ENCODE peak calls at places on chromosomes 5 and 9, in seven cellular contexts. One of them, this sample, is unnamed.

GRCh38 chr9:6086006-6086655 is 70.7 kb upstream of the RANBP6 start:
- DNase-seq in tibial artery: no peak
- DNase-seq in HS-27A: no peak
- DNase-seq in fibroblast of lung: peak; percentile 31
- DNase-seq in amniotic stem cell: no peak
- DNase-seq in adipocyte: no peak
- DNase-seq in naive B cell: no peak
- DNase-seq in this sample: no peak

GRCh38 chr5:166286832-166287231 is 2004.6 kb upstream of the WWC1 start:
- DNase-seq in amniotic stem cell: no peak
- DNase-seq in tibial artery: no peak
- DNase-seq in adipocyte: no peak
- DNase-seq in fibroblast of lung: no peak
- DNase-seq in HS-27A: no peak
- DNase-seq in naive B cell: no peak
- DNase-seq in this sample: no peak

GRCh38 chr5:25649628-25650265 is 1005.0 kb upstream of the CDH10 start:
- DNase-seq in HS-27A: no peak
- DNase-seq in tibial artery: no peak
- DNase-seq in amniotic stem cell: no peak
- DNase-seq in fibroblast of lung: peak; percentile 1
- DNase-seq in adipocyte: no peak
- DNase-seq in naive B cell: no peak
- DNase-seq in this sample: no peak

GRCh38 chr5:136036991-136037705 is 8.4 kb downstream of the TGFBI start:
- DNase-seq in naive B cell: no peak
- DNase-seq in tibial artery: peak; percentile 88
- DNase-seq in HS-27A: no peak
- DNase-seq in adipocyte: no peak
- DNase-seq in amniotic stem cell: no peak
- DNase-seq in fibroblast of lung: peak; percentile 95
- DNase-seq in this sample: no peak

GRCh38 chr5:55324815-55325418 is 17.1 kb downstream of the MTREX start:
- DNase-seq in fibroblast of lung: peak; percentile 51
- DNase-seq in adipocyte: peak; percentile 74
- DNase-seq in amniotic stem cell: no peak
- DNase-seq in tibial artery: no peak
- DNase-seq in naive B cell: no peak
- DNase-seq in HS-27A: no peak
- DNase-seq in this sample: no peak

GRCh38 chr9:107024193-107024592 is 161.2 kb downstream of the ZNF462 start:
- DNase-seq in fibroblast of lung: peak; percentile 53
- DNase-seq in naive B cell: peak; percentile 19
- DNase-seq in HS-27A: no peak
- DNase-seq in tibial artery: no peak
- DNase-seq in adipocyte: no peak
- DNase-seq in amniotic stem cell: no peak
- DNase-seq in this sample: no peak

GRCh38 chr9:4417578-4418325 is 72.5 kb upstream of the SLC1A1 start:
- DNase-seq in fibroblast of lung: peak; percentile 62
- DNase-seq in adipocyte: peak; percentile 84
- DNase-seq in HS-27A: no peak
- DNase-seq in tibial artery: no peak
- DNase-seq in naive B cell: no peak
- DNase-seq in amniotic stem cell: no peak
- DNase-seq in this sample: no peak

GRCh38 chr9:133714606-133715294 is 23.4 kb downstream of the SARDH start:
- DNase-seq in amniotic stem cell: no peak
- DNase-seq in adipocyte: peak; percentile 25
- DNase-seq in HS-27A: no peak
- DNase-seq in fibroblast of lung: peak; percentile 82
- DNase-seq in tibial artery: peak; percentile 48
- DNase-seq in naive B cell: no peak
- DNase-seq in this sample: no peak

GRCh38 chr9:83432104-83432627 is 106.0 kb downstream of the FRMD3 start:
- DNase-seq in amniotic stem cell: no peak
- DNase-seq in tibial artery: peak; percentile 86
- DNase-seq in fibroblast of lung: peak; percentile 67
- DNase-seq in HS-27A: no peak
- DNase-seq in adipocyte: peak; percentile 72
- DNase-seq in naive B cell: no peak
- DNase-seq in this sample: peak; percentile 12

This sample was measured in occipital lobe.